ENCODE peak calls at places on chromosomes 4 and X, in ten cellular contexts. P is glutamatergic neuron, Z is neural progenitor cell, D is NCI-H1105, O is pancreas, R is brain pericyte, W is left cardiac atrium, I is NCI-H774, V is tibial nerve, T is AG09319. J is an unnamed sample.

GRCh38 chrX:39652336-39652735 is 445.4 kb downstream of the BCOR start:
- DNase-seq in P (no peak), Z (peak), D (no peak), O (no peak), R (no peak), W (peak), I (no peak), V (peak), T (no peak), J (peak)

GRCh38 chrX:12089740-12090139 is 48.5 kb upstream of the FRMPD4 start:
- DNase-seq in P (no peak), Z (no peak), D (no peak), O (no peak), R (no peak), W (no peak), I (no peak), V (no peak), T (no peak), J (no peak)

GRCh38 chrX:97882306-97882705 is 998.6 kb downstream of the RPA4 start:
- DNase-seq in P (no peak), Z (no peak), D (no peak), O (no peak), R (no peak), W (no peak), I (no peak), V (no peak), T (no peak), J (no peak)

GRCh38 chr4:15653864-15654391 is 1.2 kb downstream of the FBXL5 start:
- DNase-seq in P (no peak), Z (peak), D (peak), O (no peak), R (no peak), W (no peak), I (no peak), V (no peak), T (no peak), J (peak)

GRCh38 chrX:19883878-19884277 is 3.5 kb downstream of the SH3KBP1 start:
- DNase-seq in P (no peak), Z (no peak), D (no peak), O (no peak), R (no peak), W (no peak), I (no peak), V (no peak), T (no peak), J (no peak)

GRCh38 chr4:36917413-36917812 is 327.1 kb upstream of the NWD2 start:
- DNase-seq in P (no peak), Z (no peak), D (no peak), O (no peak), R (no peak), W (no peak), I (no peak), V (no peak), T (no peak), J (no peak)

GRCh38 chr4:163922302-163922701 is 427.8 kb downstream of the TMA16 start:
- DNase-seq in P (no peak), Z (no peak), D (no peak), O (no peak), R (no peak), W (no peak), I (no peak), V (no peak), T (no peak), J (no peak)

GRCh38 chr4:1229117-1229849 is 19.6 kb downstream of the CTBP1 start:
- DNase-seq in P (no peak), Z (no peak), D (no peak), O (no peak), R (no peak), W (no peak), I (no peak), V (no peak), T (no peak), J (no peak)

GRCh38 chr4:73740353-73740778 is at the start of gene CXCL8:
- DNase-seq in P (no peak), Z (no peak), D (peak), O (peak), R (peak), W (peak), I (peak), V (peak), T (no peak), J (no peak)

GRCh38 chrX:21661316-21661715 is 3.2 kb upstream of the KLHL34 start:
- DNase-seq in P (no peak), Z (no peak), D (no peak), O (no peak), R (no peak), W (no peak), I (no peak), V (no peak), T (no peak), J (no peak)

GRCh38 chrX:114619874-114620273 is 36.0 kb downstream of the HTR2C start:
- DNase-seq in P (no peak), Z (no peak), D (no peak), O (no peak), R (no peak), W (no peak), I (no peak), V (peak), T (no peak), J (peak)

GRCh38 chr4:8340721-8341680 is 71.4 kb downstream of the HTRA3 start:
- DNase-seq in P (no peak), Z (no peak), D (no peak), O (no peak), R (no peak), W (peak), I (no peak), V (peak), T (no peak), J (no peak)

GRCh38 chrX:110125435-110125834 is 122.5 kb downstream of the TMEM164 start:
- DNase-seq in P (peak), Z (peak), D (peak), O (no peak), R (no peak), W (no peak), I (peak), V (no peak), T (no peak), J (peak)

GRCh38 chrX:7514871-7515599 is 327.9 kb upstream of the VCX start:
- DNase-seq in P (no peak), Z (no peak), D (no peak), O (no peak), R (no peak), W (no peak), I (no peak), V (peak), T (no peak), J (no peak)

GRCh38 chr4:89078300-89078699 is 21.3 kb upstream of the FAM13A start:
- DNase-seq in P (no peak), Z (no peak), D (no peak), O (no peak), R (no peak), W (no peak), I (no peak), V (no peak), T (no peak), J (no peak)

GRCh38 chr4:23260510-23260909 is 567.8 kb downstream of the GBA3 start:
- DNase-seq in P (no peak), Z (no peak), D (no peak), O (no peak), R (no peak), W (no peak), I (no peak), V (no peak), T (no peak), J (no peak)

GRCh38 chr4:151169900-151170299 is 70.5 kb downstream of the RPS3A start:
- DNase-seq in P (no peak), Z (no peak), D (no peak), O (no peak), R (no peak), W (no peak), I (no peak), V (no peak), T (no peak), J (peak)

GRCh38 chr4:145935253-145936141 is 3.1 kb downstream of the ZNF827 start:
- DNase-seq in P (peak), Z (peak), D (no peak), O (no peak), R (no peak), W (peak), I (no peak), V (no peak), T (no peak), J (peak)

GRCh38 chr4:2436301-2436700 is 17.5 kb downstream of the CFAP99 start:
- DNase-seq in P (no peak), Z (no peak), D (no peak), O (no peak), R (no peak), W (no peak), I (no peak), V (no peak), T (no peak), J (peak)

GRCh38 chr4:37453004-37453360 is 208.4 kb downstream of the NWD2 start:
- DNase-seq in P (no peak), Z (peak), D (peak), O (no peak), R (no peak), W (no peak), I (peak), V (peak), T (no peak), J (peak)

GRCh38 chr4:169658970-169659735 is 38.8 kb downstream of the CLCN3 start:
- DNase-seq in P (no peak), Z (peak), D (no peak), O (no peak), R (no peak), W (no peak), I (no peak), V (no peak), T (no peak), J (no peak)

GRCh38 chr4:16833722-16834121 is 64.7 kb downstream of the LDB2 start:
- DNase-seq in P (no peak), Z (no peak), D (no peak), O (no peak), R (no peak), W (no peak), I (no peak), V (no peak), T (no peak), J (no peak)

GRCh38 chrX:134423606-134424005 is 36.4 kb upstream of the HPRT1 start:
- DNase-seq in P (no peak), Z (no peak), D (no peak), O (no peak), R (no peak), W (no peak), I (no peak), V (no peak), T (peak), J (peak)

GRCh38 chrX:38987135-38987780 is 186.0 kb downstream of the MID1IP1 start:
- DNase-seq in P (peak), Z (no peak), D (no peak), O (no peak), R (no peak), W (no peak), I (no peak), V (no peak), T (no peak), J (peak)

GRCh38 chrX:134544614-134545255 is 84.8 kb downstream of the HPRT1 start:
- DNase-seq in P (peak), Z (peak), D (no peak), O (peak), R (no peak), W (no peak), I (no peak), V (no peak), T (no peak), J (peak)

GRCh38 chr4:20422398-20422797 is 170.7 kb downstream of the SLIT2 start:
- DNase-seq in P (peak), Z (peak), D (no peak), O (no peak), R (peak), W (peak), I (peak), V (no peak), T (no peak), J (peak)

GRCh38 chr4:109735566-109736454 is 5.9 kb upstream of the PLA2G12A start:
- DNase-seq in P (no peak), Z (no peak), D (no peak), O (no peak), R (no peak), W (no peak), I (no peak), V (no peak), T (no peak), J (no peak)

GRCh38 chrX:103845165-103845653 is 13.2 kb upstream of the RAB9B start:
- DNase-seq in P (peak), Z (peak), D (peak), O (no peak), R (peak), W (peak), I (peak), V (peak), T (peak), J (peak)

GRCh38 chr4:36243355-36244256 is 708 bp downstream of the ARAP2 start:
- DNase-seq in P (peak), Z (no peak), D (peak), O (no peak), R (no peak), W (peak), I (peak), V (no peak), T (no peak), J (peak)

GRCh38 chr4:124135409-124135813 is 577.1 kb downstream of the ANKRD50 start:
- DNase-seq in P (no peak), Z (no peak), D (no peak), O (no peak), R (no peak), W (no peak), I (no peak), V (no peak), T (peak), J (no peak)

GRCh38 chr4:148203056-148203898 is 238.9 kb downstream of the NR3C2 start:
- DNase-seq in P (no peak), Z (peak), D (no peak), O (no peak), R (no peak), W (no peak), I (peak), V (no peak), T (no peak), J (no peak)

GRCh38 chr4:7289619-7290018 is 97.3 kb downstream of the SORCS2 start:
- DNase-seq in P (no peak), Z (no peak), D (no peak), O (no peak), R (no peak), W (no peak), I (no peak), V (no peak), T (no peak), J (no peak)

GRCh38 chr4:169150806-169151205 is 120.0 kb downstream of the SH3RF1 start:
- DNase-seq in P (no peak), Z (no peak), D (no peak), O (no peak), R (no peak), W (no peak), I (no peak), V (no peak), T (no peak), J (no peak)

GRCh38 chr4:5004496-5004895 is 14.8 kb downstream of the CYTL1 start:
- DNase-seq in P (no peak), Z (no peak), D (no peak), O (no peak), R (no peak), W (no peak), I (no peak), V (no peak), T (no peak), J (no peak)

GRCh38 chrX:11159149-11159548 is 48.0 kb downstream of the HCCS start:
- DNase-seq in P (no peak), Z (no peak), D (no peak), O (no peak), R (no peak), W (no peak), I (no peak), V (no peak), T (no peak), J (no peak)